ENCODE peak calls at places on chromosomes 3 and 15, in seven cellular contexts. Z is HCT116, V is sigmoid colon, R is breast epithelium, M is upper lobe of left lung, T is transverse colon, E is prostate gland. I is an unnamed sample. For H3K4me1 and H3K27me3, the result is how much of the 10 kb centered on the place peaks cover.

GRCh38 chr3:78899846-78900245 is 868.0 kb downstream of the ROBO1 start:
- DNase-seq in Z (no peak), E (no peak), T (no peak), V (no peak), R (no peak), M (no peak), I (no peak)

GRCh38 chr3:20060924-20061323 is 20.7 kb downstream of the KAT2B start:
- DNase-seq in E (no peak), V (no peak), M (no peak), R (no peak), T (no peak), Z (no peak), I (no peak)

GRCh38 chr3:11134794-11135193 is 19.5 kb upstream of the HRH1 start:
- DNase-seq in M (no peak), R (no peak), Z (no peak), T (no peak), E (no peak), V (no peak), I (no peak)

GRCh38 chr15:99704444-99704838 is 28.8 kb downstream of the LYSMD4 start:
- DNase-seq in M (no peak), V (no peak), E (peak), T (no peak), Z (peak), R (no peak), I (no peak)

GRCh38 chr3:16290007-16290826 is 25.2 kb downstream of the OXNAD1 start:
- DNase-seq in T (peak), M (peak), V (no peak), E (no peak), R (no peak), Z (peak), I (no peak)

GRCh38 chr3:38139191-38139590 is 730 bp downstream of the MYD88 start:
- DNase-seq in R (no peak), E (no peak), M (no peak), Z (no peak), V (no peak), T (no peak), I (no peak)

GRCh38 chr3:16836505-16837237 is 48.1 kb upstream of the PLCL2 start:
- DNase-seq in Z (no peak), T (no peak), R (no peak), E (no peak), V (no peak), M (no peak), I (no peak)

GRCh38 chr3:13085081-13085845 is 12.0 kb upstream of the IQSEC1 start:
- DNase-seq in V (no peak), Z (no peak), M (no peak), E (no peak), R (no peak), T (no peak), I (no peak)

GRCh38 chr15:48693474-48693873 is 48.0 kb upstream of the FBN1 start:
- DNase-seq in V (no peak), Z (no peak), M (no peak), T (no peak), R (no peak), E (no peak), I (no peak)

GRCh38 chr3:156488771-156489170 is 66.1 kb downstream of the SSR3 start:
- DNase-seq in Z (no peak), T (no peak), M (no peak), E (no peak), V (no peak), R (no peak), I (no peak)

GRCh38 chr15:53414167-53414566 is 345.3 kb downstream of the WDR72 start:
- DNase-seq in R (no peak), Z (no peak), M (no peak), T (no peak), E (no peak), V (no peak), I (no peak)

GRCh38 chr15:92523176-92523575 is 129.5 kb downstream of the ST8SIA2 start:
- DNase-seq in T (no peak), R (no peak), Z (no peak), M (no peak), E (no peak), V (no peak), I (no peak)

GRCh38 chr15:66912001-66912400 is 153.4 kb upstream of the SMAD3 start:
- DNase-seq in E (no peak), M (no peak), R (no peak), T (no peak), V (no peak), Z (no peak), I (no peak)

GRCh38 chr15:32730677-32731654 is 13.2 kb downstream of the GREM1 start:
- DNase-seq in Z (peak), M (peak), R (no peak), V (no peak), T (peak), E (peak), I (no peak)

GRCh38 chr3:73727117-73727802 is 102.5 kb upstream of the PDZRN3 start:
- DNase-seq in M (peak), E (no peak), T (no peak), Z (no peak), R (no peak), V (peak), I (no peak)

GRCh38 chr15:67873777-67874176 is 33.9 kb upstream of the RNU6-1 start:
- DNase-seq in Z (no peak), V (no peak), E (no peak), M (no peak), R (no peak), T (no peak), I (no peak)

GRCh38 chr15:65991721-65992472 is 122.6 kb downstream of the RAB11A start:
- DNase-seq in V (no peak), M (no peak), R (no peak), E (no peak), Z (no peak), T (no peak), I (no peak)

GRCh38 chr3:138103466-138103865 is 11.9 kb downstream of the DZIP1L start:
- DNase-seq in Z (no peak), V (no peak), T (no peak), R (no peak), E (no peak), M (no peak), I (no peak)

GRCh38 chr3:142863010-142863787 is 25.7 kb downstream of the PCOLCE2 start:
- DNase-seq in M (no peak), R (peak), Z (no peak), V (no peak), E (no peak), T (no peak), I (no peak)

GRCh38 chr3:186413615-186414415 is 51.8 kb upstream of the DGKG start:
- DNase-seq in T (peak), R (peak), E (peak), M (peak), Z (no peak), V (peak), I (peak)

GRCh38 chr3:25428003-25428861 is at the start of gene RARB:
- DNase-seq in V (peak), R (peak), Z (no peak), E (peak), T (peak), M (peak), I (no peak)

GRCh38 chr3:14440168-14440518 is 37.7 kb downstream of the SLC6A6 start:
- DNase-seq in Z (no peak), M (no peak), T (no peak), V (no peak), E (no peak), R (no peak), I (no peak)

GRCh38 chr3:14438929-14439328 is 36.5 kb downstream of the SLC6A6 start:
- DNase-seq in M (no peak), T (no peak), Z (no peak), E (no peak), R (no peak), V (no peak), I (no peak)

GRCh38 chr3:14438262-14438661 is 35.9 kb downstream of the SLC6A6 start:
- DNase-seq in T (no peak), R (no peak), M (no peak), V (no peak), Z (no peak), E (no peak), I (no peak)

GRCh38 chr3:14440531-14441239 is 38.3 kb downstream of the SLC6A6 start:
- DNase-seq in Z (no peak), T (no peak), R (no peak), M (no peak), E (no peak), V (no peak), I (no peak)

DNA sequence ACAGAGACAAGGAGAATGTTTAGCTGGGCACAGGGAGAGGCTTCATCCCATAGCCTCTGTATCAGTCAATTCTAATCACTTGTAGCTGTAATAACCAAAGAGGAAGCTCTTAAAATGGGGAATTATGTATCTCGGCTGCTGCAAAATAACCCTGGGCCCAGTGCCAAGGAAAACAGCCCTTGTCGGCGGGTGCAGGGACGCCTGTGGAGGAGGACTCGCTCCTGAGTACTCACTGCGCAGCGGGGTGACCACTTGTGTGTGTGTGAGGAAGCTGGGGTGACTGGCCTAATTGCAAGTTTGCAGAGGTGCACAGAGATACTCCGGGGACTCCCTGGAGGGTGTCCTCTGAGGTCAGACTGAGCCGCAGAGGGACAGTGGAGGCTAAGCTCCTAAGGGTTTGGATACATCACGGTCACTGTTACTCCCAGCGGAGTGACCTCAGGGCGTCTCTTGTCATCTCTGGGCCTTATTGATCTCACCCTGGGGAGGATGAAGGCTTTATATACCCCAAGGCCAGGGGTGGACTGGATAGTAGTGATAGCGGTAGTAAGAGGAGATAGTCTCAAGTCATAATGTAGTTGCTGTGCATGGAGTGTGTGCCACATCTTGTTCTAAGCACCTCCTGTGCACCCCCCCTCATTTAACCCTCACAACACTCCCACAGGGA is 37.2 kb downstream of the SLC6A6 start:
- DNase-seq in R (no peak), V (peak), Z (no peak), M (peak), T (peak), E (peak), I (peak)
- TF ChIP-seq POLR2AphosphoS5 in R (no peak), V (no peak), Z (no peak), M (no peak), T (no peak), E (no peak), I (peak)

GRCh38 chr3:50493623-50494022 is 9.8 kb downstream of the CACNA2D2 start:
- DNase-seq in T (no peak), V (no peak), M (no peak), R (no peak), Z (no peak), E (no peak), I (no peak)

GRCh38 chr3:50494136-50494535 is 9.3 kb downstream of the CACNA2D2 start:
- DNase-seq in Z (no peak), E (no peak), T (no peak), R (no peak), M (no peak), V (no peak), I (no peak)

GRCh38 chr3:50491023-50491422 is 12.4 kb downstream of the CACNA2D2 start:
- DNase-seq in M (no peak), E (no peak), R (no peak), Z (no peak), V (no peak), T (no peak), I (no peak)

GRCh38 chr3:50490438-50490970 is 12.9 kb downstream of the CACNA2D2 start:
- DNase-seq in R (no peak), V (no peak), T (no peak), E (no peak), Z (no peak), M (no peak), I (no peak)

GRCh38 chr3:50493086-50493485 is 10.3 kb downstream of the CACNA2D2 start:
- DNase-seq in T (no peak), V (no peak), E (no peak), R (no peak), Z (no peak), M (no peak), I (no peak)
- H3K4me1 ChIP-seq in T (under half), V (under half), E (under half), R (under half), Z (under half), M (under half), I (under half)

GRCh38 chr3:135352213-135352612 is 557.2 kb downstream of the EPHB1 start:
- DNase-seq in R (no peak), Z (no peak), V (no peak), M (no peak), T (no peak), E (no peak), I (no peak)
- H3K27me3 ChIP-seq in R (under half), Z (under half), V (under half), M (under half), T (under half), E (under half), I (under half)

DNA sequence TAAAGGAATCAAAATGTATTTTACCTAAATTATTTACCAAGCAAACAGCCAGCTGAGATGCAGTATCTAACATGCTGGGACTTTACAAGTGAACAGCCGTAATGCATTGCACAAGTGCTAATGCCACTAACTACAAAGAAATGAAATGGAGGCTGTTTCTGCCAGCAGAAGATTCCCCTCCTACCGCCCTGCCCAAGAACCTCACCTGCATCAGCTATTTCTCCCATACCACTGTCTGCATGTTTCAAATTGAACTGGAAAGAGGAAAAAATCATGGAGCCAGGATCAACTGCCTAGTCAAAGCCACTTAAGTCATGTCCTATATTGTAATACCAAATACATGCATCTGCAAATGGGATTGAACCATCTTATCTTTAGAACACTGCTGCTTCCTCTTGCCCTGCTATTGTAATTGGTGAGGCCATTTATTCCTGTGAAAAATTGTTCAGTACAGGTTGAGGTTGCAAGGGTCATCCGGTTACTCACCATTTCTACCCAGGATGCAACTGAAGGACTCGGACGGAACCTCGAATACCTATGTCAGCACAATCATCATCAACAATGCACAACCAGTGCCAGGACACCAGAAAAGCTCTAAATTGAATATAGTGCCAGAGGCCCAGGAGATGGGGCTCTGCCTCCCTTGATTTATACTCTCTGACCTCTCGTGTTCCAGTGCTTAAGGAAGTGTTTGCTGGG is 27.5 kb downstream of the ANXA2 start:
- DNase-seq in E (no peak), R (no peak), M (no peak), T (no peak), Z (no peak), V (no peak), I (no peak)
- TF ChIP-seq POLR2AphosphoS5 in E (no peak), R (no peak), M (peak), T (no peak), Z (no peak), V (peak), I (peak)

GRCh38 chr3:4504340-4505261 is 11.5 kb downstream of the ITPR1 start:
- DNase-seq in M (no peak), E (peak), V (peak), Z (no peak), R (peak), T (peak), I (no peak)
- H3K4me1 ChIP-seq in M (under half), E (under half), V (under half), Z (under half), R (under half), T (under half), I (half or more)

GRCh38 chr15:89499156-89499555 is 2.8 kb upstream of the RHCG start:
- DNase-seq in Z (no peak), R (no peak), M (no peak), T (no peak), E (no peak), V (peak), I (peak)

GRCh38 chr15:89498574-89498906 is 2.2 kb upstream of the RHCG start:
- DNase-seq in M (no peak), E (no peak), R (no peak), V (no peak), T (no peak), Z (no peak), I (peak)

GRCh38 chr15:89501646-89502045 is 5.3 kb upstream of the RHCG start:
- DNase-seq in M (no peak), Z (no peak), T (no peak), R (no peak), V (no peak), E (no peak), I (no peak)

GRCh38 chr15:89502867-89503595 is 6.6 kb upstream of the RHCG start:
- DNase-seq in V (no peak), T (peak), M (no peak), Z (no peak), R (no peak), E (no peak), I (no peak)

DNA sequence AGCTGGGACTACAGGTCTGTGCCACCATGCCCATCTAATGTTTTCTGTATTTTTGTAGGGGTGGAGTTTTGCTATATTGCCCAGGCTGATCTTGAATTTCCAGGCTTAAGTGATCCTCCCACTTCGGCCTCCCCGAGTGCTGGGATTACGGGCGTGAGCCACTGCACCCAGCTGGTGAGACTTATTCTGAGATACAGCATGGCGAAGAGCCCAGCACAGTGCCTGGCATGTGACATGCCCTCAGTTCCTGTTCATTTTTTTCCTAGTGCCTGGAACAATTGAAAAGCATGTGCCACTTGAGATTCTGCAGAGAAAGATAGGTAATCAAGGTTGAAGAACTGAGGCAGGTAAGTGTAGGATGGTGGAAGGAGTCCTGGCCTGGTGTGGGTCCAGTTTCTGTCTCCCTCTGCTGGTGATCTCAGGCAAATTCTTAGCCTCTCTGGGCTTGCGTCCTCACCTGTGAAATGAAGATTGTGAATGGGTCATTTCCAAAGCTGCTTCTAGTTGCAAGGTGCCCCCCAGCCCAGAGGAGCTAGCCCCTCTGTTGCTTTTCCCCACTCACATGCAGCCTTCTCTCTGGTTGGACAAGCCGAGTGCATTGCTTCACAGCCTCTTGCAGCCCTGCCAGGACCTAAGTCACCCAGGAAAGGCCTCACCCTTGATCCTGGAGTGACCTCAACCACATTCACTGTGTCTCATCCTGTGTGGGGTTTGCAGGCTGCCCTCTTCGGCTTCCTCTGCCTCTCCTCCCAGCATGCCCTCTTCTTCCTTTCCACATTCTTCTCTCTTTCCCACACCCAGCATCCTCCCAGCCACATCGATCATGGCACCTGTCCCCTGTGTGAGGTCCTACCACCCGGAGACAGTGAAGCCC is 4.3 kb upstream of the RHCG start:
- DNase-seq in E (no peak), R (no peak), Z (no peak), M (no peak), T (no peak), V (no peak), I (no peak)
- H3K27me3 ChIP-seq in E (under half), R (under half), Z (under half), M (under half), T (under half), V (under half), I (half or more)

I was measured in spleen.